ENCODE peak calls at places on chromosomes 5 and 9, in five cellular contexts. One of them, this sample, is unnamed.

GRCh38 chr5:53031695-53032096 is 42.5 kb downstream of the ITGA2 start:
- DNase-seq in LNCaP clone FGC: peak; percentile 50
- DNase-seq in epithelial cell of esophagus: peak; percentile 93
- DNase-seq in A673: peak; percentile 28
- DNase-seq in fibroblast of lung: peak; percentile 95
- DNase-seq in this sample: no peak

GRCh38 chr5:142104491-142104890 is 4.1 kb upstream of the NDFIP1 start:
- DNase-seq in LNCaP clone FGC: no peak
- DNase-seq in epithelial cell of esophagus: no peak
- DNase-seq in A673: no peak
- DNase-seq in fibroblast of lung: no peak
- DNase-seq in this sample: no peak

GRCh38 chr5:94707359-94707758 is 88.9 kb downstream of the SLF1 start:
- DNase-seq in LNCaP clone FGC: peak; percentile 93
- DNase-seq in epithelial cell of esophagus: no peak
- DNase-seq in A673: no peak
- DNase-seq in fibroblast of lung: peak; percentile 44
- DNase-seq in this sample: no peak

GRCh38 chr9:118711843-118712242 is 657.4 kb downstream of the BRINP1 start:
- DNase-seq in LNCaP clone FGC: no peak
- DNase-seq in epithelial cell of esophagus: no peak
- DNase-seq in A673: no peak
- DNase-seq in fibroblast of lung: no peak
- DNase-seq in this sample: peak; percentile 24

GRCh38 chr5:33806736-33807442 is 84.9 kb downstream of the ADAMTS12 start:
- DNase-seq in LNCaP clone FGC: no peak
- DNase-seq in epithelial cell of esophagus: peak; percentile 41
- DNase-seq in A673: no peak
- DNase-seq in fibroblast of lung: peak; percentile 84
- DNase-seq in this sample: no peak

GRCh38 chr5:37840036-37840909 is at the start of gene GDNF:
- DNase-seq in LNCaP clone FGC: no peak
- DNase-seq in epithelial cell of esophagus: peak; percentile 25
- DNase-seq in A673: peak; percentile 57
- DNase-seq in fibroblast of lung: peak; percentile 76
- DNase-seq in this sample: peak; percentile 68

GRCh38 chr5:53023969-53024368 is 34.8 kb downstream of the ITGA2 start:
- DNase-seq in LNCaP clone FGC: no peak
- DNase-seq in epithelial cell of esophagus: peak; percentile 93
- DNase-seq in A673: no peak
- DNase-seq in fibroblast of lung: peak; percentile 78
- DNase-seq in this sample: no peak

GRCh38 chr5:77312411-77312810 is 101.9 kb downstream of the PDE8B start:
- DNase-seq in LNCaP clone FGC: no peak
- DNase-seq in epithelial cell of esophagus: peak; percentile 48
- DNase-seq in A673: no peak
- DNase-seq in fibroblast of lung: peak; percentile 18
- DNase-seq in this sample: no peak

GRCh38 chr5:126015244-126016054 is 407.8 kb upstream of the GRAMD2B start:
- DNase-seq in LNCaP clone FGC: no peak
- DNase-seq in epithelial cell of esophagus: peak; percentile 53
- DNase-seq in A673: no peak
- DNase-seq in fibroblast of lung: peak; percentile 93
- DNase-seq in this sample: no peak

GRCh38 chr9:76298497-76299144 is 95.6 kb downstream of the RFK start:
- DNase-seq in LNCaP clone FGC: no peak
- DNase-seq in epithelial cell of esophagus: peak; percentile 59
- DNase-seq in A673: no peak
- DNase-seq in fibroblast of lung: peak; percentile 21
- DNase-seq in this sample: no peak
- TF ChIP-seq CTCF in LNCaP clone FGC: peak; percentile 41
- TF ChIP-seq CTCF in epithelial cell of esophagus: peak; percentile 52
- TF ChIP-seq CTCF in A673: no peak
- TF ChIP-seq CTCF in fibroblast of lung: no peak
- TF ChIP-seq CTCF in this sample: no peak

GRCh38 chr9:4356306-4356705 is 56.4 kb upstream of the GLIS3 start:
- DNase-seq in LNCaP clone FGC: no peak
- DNase-seq in epithelial cell of esophagus: no peak
- DNase-seq in A673: no peak
- DNase-seq in fibroblast of lung: no peak
- DNase-seq in this sample: no peak

GRCh38 chr9:4362281-4362680 is 62.4 kb upstream of the GLIS3 start:
- DNase-seq in LNCaP clone FGC: no peak
- DNase-seq in epithelial cell of esophagus: no peak
- DNase-seq in A673: no peak
- DNase-seq in fibroblast of lung: no peak
- DNase-seq in this sample: no peak

GRCh38 chr9:4353236-4353635 is 53.4 kb upstream of the GLIS3 start:
- DNase-seq in LNCaP clone FGC: no peak
- DNase-seq in epithelial cell of esophagus: peak; percentile 31
- DNase-seq in A673: no peak
- DNase-seq in fibroblast of lung: no peak
- DNase-seq in this sample: no peak

DNA sequence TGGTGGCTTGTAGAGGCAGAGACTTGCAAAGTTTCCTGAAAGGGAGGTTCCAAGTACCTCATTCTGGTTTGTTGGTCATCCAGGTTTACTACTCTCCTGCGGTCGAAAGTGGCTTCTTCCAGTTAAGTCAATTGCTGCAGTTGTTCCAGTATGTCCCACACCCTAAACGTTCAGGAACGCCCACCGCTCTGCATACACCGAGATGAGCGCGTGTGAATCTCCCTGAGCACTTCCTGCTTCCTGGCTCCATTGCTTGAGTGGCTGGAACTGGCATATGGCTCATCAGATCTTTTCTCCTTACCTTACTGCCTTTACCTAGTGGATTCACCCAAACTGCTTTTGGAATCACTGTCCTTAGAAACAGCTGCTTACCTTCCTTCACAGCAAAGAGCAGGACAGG is 59.1 kb upstream of the GLIS3 start:
- DNase-seq in LNCaP clone FGC: no peak
- DNase-seq in epithelial cell of esophagus: no peak
- DNase-seq in A673: no peak
- DNase-seq in fibroblast of lung: no peak
- DNase-seq in this sample: no peak
- TF ChIP-seq CTCF in LNCaP clone FGC: no peak
- TF ChIP-seq CTCF in epithelial cell of esophagus: no peak
- TF ChIP-seq CTCF in A673: no peak
- TF ChIP-seq CTCF in fibroblast of lung: no peak
- TF ChIP-seq CTCF in this sample: no peak

GRCh38 chr5:56667692-56668091 is 147.7 kb upstream of the MAP3K1 start:
- DNase-seq in LNCaP clone FGC: no peak
- DNase-seq in epithelial cell of esophagus: no peak
- DNase-seq in A673: no peak
- DNase-seq in fibroblast of lung: no peak
- DNase-seq in this sample: no peak

GRCh38 chr5:56663523-56663922 is 151.8 kb upstream of the MAP3K1 start:
- DNase-seq in LNCaP clone FGC: no peak
- DNase-seq in epithelial cell of esophagus: no peak
- DNase-seq in A673: no peak
- DNase-seq in fibroblast of lung: no peak
- DNase-seq in this sample: no peak

GRCh38 chr5:56666901-56667300 is 148.4 kb upstream of the MAP3K1 start:
- DNase-seq in LNCaP clone FGC: no peak
- DNase-seq in epithelial cell of esophagus: no peak
- DNase-seq in A673: no peak
- DNase-seq in fibroblast of lung: no peak
- DNase-seq in this sample: no peak

GRCh38 chr5:56662891-56663290 is 152.5 kb upstream of the MAP3K1 start:
- DNase-seq in LNCaP clone FGC: no peak
- DNase-seq in epithelial cell of esophagus: no peak
- DNase-seq in A673: no peak
- DNase-seq in fibroblast of lung: no peak
- DNase-seq in this sample: no peak

GRCh38 chr5:56664025-56664424 is 151.3 kb upstream of the MAP3K1 start:
- DNase-seq in LNCaP clone FGC: no peak
- DNase-seq in epithelial cell of esophagus: no peak
- DNase-seq in A673: no peak
- DNase-seq in fibroblast of lung: no peak
- DNase-seq in this sample: no peak
- TF ChIP-seq CTCF in LNCaP clone FGC: no peak
- TF ChIP-seq CTCF in epithelial cell of esophagus: no peak
- TF ChIP-seq CTCF in A673: no peak
- TF ChIP-seq CTCF in fibroblast of lung: no peak
- TF ChIP-seq CTCF in this sample: no peak

GRCh38 chr5:106321242-106321641 is 1349.5 kb downstream of the EFNA5 start:
- DNase-seq in LNCaP clone FGC: no peak
- DNase-seq in epithelial cell of esophagus: peak; percentile 7
- DNase-seq in A673: peak; percentile 3
- DNase-seq in fibroblast of lung: peak; percentile 75
- DNase-seq in this sample: no peak

GRCh38 chr5:106324356-106324755 is 1346.4 kb downstream of the EFNA5 start:
- DNase-seq in LNCaP clone FGC: no peak
- DNase-seq in epithelial cell of esophagus: no peak
- DNase-seq in A673: no peak
- DNase-seq in fibroblast of lung: no peak
- DNase-seq in this sample: no peak
- TF ChIP-seq CTCF in LNCaP clone FGC: no peak
- TF ChIP-seq CTCF in epithelial cell of esophagus: no peak
- TF ChIP-seq CTCF in A673: no peak
- TF ChIP-seq CTCF in fibroblast of lung: no peak
- TF ChIP-seq CTCF in this sample: no peak

GRCh38 chr5:170414786-170415185 is 25.6 kb upstream of the KCNMB1 start:
- DNase-seq in LNCaP clone FGC: no peak
- DNase-seq in epithelial cell of esophagus: no peak
- DNase-seq in A673: no peak
- DNase-seq in fibroblast of lung: no peak
- DNase-seq in this sample: no peak

GRCh38 chr5:170408866-170409265 is 19.7 kb upstream of the KCNMB1 start:
- DNase-seq in LNCaP clone FGC: no peak
- DNase-seq in epithelial cell of esophagus: no peak
- DNase-seq in A673: no peak
- DNase-seq in fibroblast of lung: no peak
- DNase-seq in this sample: no peak

GRCh38 chr5:170408189-170408588 is 19.0 kb upstream of the KCNMB1 start:
- DNase-seq in LNCaP clone FGC: no peak
- DNase-seq in epithelial cell of esophagus: no peak
- DNase-seq in A673: peak; percentile 41
- DNase-seq in fibroblast of lung: peak; percentile 16
- DNase-seq in this sample: no peak

GRCh38 chr5:170413897-170414296 is 24.7 kb upstream of the KCNMB1 start:
- DNase-seq in LNCaP clone FGC: no peak
- DNase-seq in epithelial cell of esophagus: no peak
- DNase-seq in A673: no peak
- DNase-seq in fibroblast of lung: no peak
- DNase-seq in this sample: no peak

DNA sequence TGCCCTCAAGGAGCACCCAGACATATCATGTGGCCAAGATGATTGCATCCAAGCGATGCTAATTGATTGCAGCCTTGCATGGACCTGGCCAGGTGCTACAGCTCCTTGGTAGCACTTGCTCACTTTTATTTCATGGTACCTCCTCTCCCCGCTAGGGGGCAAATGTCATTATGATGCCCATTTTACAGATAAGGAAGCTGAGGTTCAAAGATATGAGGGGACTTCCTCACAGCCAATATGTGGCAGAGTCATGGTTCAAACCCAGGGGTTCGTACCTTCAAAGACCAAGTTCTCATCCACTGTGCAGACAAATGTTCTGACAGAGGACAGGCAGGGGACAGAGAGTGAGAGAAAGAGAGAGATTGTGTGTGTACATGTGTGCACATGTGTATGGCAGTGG is 21.9 kb upstream of the KCNMB1 start:
- DNase-seq in LNCaP clone FGC: no peak
- DNase-seq in epithelial cell of esophagus: no peak
- DNase-seq in A673: no peak
- DNase-seq in fibroblast of lung: no peak
- DNase-seq in this sample: no peak
- TF ChIP-seq CTCF in LNCaP clone FGC: peak; percentile 33
- TF ChIP-seq CTCF in epithelial cell of esophagus: no peak
- TF ChIP-seq CTCF in A673: no peak
- TF ChIP-seq CTCF in fibroblast of lung: no peak
- TF ChIP-seq CTCF in this sample: no peak

DNA sequence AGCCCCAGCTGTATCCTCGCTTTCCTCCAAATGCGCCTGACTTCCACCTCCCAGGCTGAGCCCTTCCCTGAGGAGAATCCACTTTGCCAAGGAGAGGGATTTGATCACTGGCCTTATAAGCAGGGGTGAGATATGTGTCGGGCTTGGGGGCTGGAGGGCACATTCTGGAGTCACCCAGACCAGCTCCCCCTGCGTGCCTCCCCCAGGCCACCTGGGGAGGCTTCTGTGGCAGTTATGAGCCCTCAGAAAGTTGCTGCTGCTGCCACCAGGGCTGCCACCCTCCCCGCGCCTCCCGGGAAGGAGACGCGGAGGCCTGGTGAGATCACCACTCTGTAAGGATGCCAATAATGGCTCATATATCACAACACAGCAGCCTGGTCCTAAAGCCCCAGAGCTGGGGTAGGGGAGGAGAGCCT is 211.5 kb downstream of the PAPPA start:
- DNase-seq in LNCaP clone FGC: peak; percentile 30
- DNase-seq in epithelial cell of esophagus: peak; percentile 50
- DNase-seq in A673: peak; percentile 83
- DNase-seq in fibroblast of lung: peak; percentile 75
- DNase-seq in this sample: no peak
- TF ChIP-seq CTCF in LNCaP clone FGC: no peak
- TF ChIP-seq CTCF in epithelial cell of esophagus: peak; percentile 39
- TF ChIP-seq CTCF in A673: peak; percentile 28
- TF ChIP-seq CTCF in fibroblast of lung: peak; percentile 9
- TF ChIP-seq CTCF in this sample: no peak

GRCh38 chr9:113592806-113593575 is 129.5 kb downstream of the RGS3 start:
- DNase-seq in LNCaP clone FGC: peak; percentile 85
- DNase-seq in epithelial cell of esophagus: no peak
- DNase-seq in A673: no peak
- DNase-seq in fibroblast of lung: no peak
- DNase-seq in this sample: no peak

GRCh38 chr9:113594484-113595299 is 131.2 kb downstream of the RGS3 start:
- DNase-seq in LNCaP clone FGC: no peak
- DNase-seq in epithelial cell of esophagus: no peak
- DNase-seq in A673: no peak
- DNase-seq in fibroblast of lung: no peak
- DNase-seq in this sample: no peak

GRCh38 chr9:113591899-113592625 is 128.5 kb downstream of the RGS3 start:
- DNase-seq in LNCaP clone FGC: no peak
- DNase-seq in epithelial cell of esophagus: no peak
- DNase-seq in A673: no peak
- DNase-seq in fibroblast of lung: no peak
- DNase-seq in this sample: peak; percentile 7

GRCh38 chr9:113590991-113591898 is 127.7 kb downstream of the RGS3 start:
- DNase-seq in LNCaP clone FGC: peak; percentile 82
- DNase-seq in epithelial cell of esophagus: peak; percentile 77
- DNase-seq in A673: peak; percentile 84
- DNase-seq in fibroblast of lung: peak; percentile 50
- DNase-seq in this sample: peak; percentile 93

DNA sequence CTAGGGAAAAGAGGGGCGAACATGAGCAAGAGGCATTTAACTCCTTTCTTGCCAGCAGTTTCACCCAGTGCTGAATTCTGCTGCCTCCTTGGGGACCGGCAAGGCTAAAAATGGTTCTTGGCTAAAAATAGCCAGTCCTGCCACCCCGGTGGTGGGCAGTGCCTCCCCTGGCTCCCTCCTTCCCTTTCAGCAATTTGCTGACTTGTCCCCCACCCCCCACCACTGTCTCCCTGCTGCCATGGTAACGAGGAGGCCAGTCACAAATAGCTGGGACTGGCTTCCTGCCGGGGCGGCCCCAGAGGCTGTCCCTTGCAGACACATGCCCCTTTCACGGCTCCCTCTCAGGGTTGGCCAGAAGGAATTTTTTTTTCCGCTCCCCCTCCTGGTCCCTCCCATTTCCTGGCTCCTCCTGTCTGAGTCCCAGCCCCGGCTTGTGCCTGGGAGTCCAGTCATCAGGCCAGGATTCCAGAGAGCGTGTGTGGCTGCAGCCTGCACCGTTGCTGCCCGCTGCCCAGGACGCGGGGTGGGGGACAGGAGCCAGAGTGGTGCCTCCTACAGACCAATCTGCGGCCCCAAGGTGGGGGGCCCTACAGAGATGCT is 130.3 kb downstream of the RGS3 start:
- DNase-seq in LNCaP clone FGC: no peak
- DNase-seq in epithelial cell of esophagus: peak; percentile 97
- DNase-seq in A673: peak; percentile 97
- DNase-seq in fibroblast of lung: peak; percentile 98
- DNase-seq in this sample: peak; percentile 85
- TF ChIP-seq CTCF in LNCaP clone FGC: no peak
- TF ChIP-seq CTCF in epithelial cell of esophagus: no peak
- TF ChIP-seq CTCF in A673: no peak
- TF ChIP-seq CTCF in fibroblast of lung: no peak
- TF ChIP-seq CTCF in this sample: no peak

This sample was measured in glutamatergic neuron.